ENCODE peak calls at places on chromosomes 4 and X, in eight cellular contexts. H is H9, N is SK-N-SH, J is A549, Q is GM23338, K is coronary artery, T is sigmoid colon, X is GM13977. D is an unnamed sample.

GRCh38 chrX:54640721-54641120 is 110.7 kb downstream of the GNL3L start:
- DNase-seq in J (no peak), X (no peak), T (no peak), Q (peak), N (no peak), H (no peak), K (no peak), D (no peak)

GRCh38 chr4:95213361-95213760 is 335.4 kb downstream of the UNC5C start:
- DNase-seq in T (no peak), J (no peak), K (no peak), X (no peak), Q (no peak), H (no peak), N (no peak), D (no peak)

GRCh38 chrX:50838820-50839600 is 25.0 kb upstream of the SHROOM4 start:
- DNase-seq in J (no peak), T (no peak), H (no peak), Q (no peak), K (no peak), X (no peak), N (no peak), D (no peak)

GRCh38 chr4:178275671-178276360 is 833.6 kb upstream of the AGA start:
- DNase-seq in N (peak), H (peak), K (no peak), T (no peak), X (no peak), Q (peak), J (peak), D (peak)

GRCh38 chr4:168076989-168077725 is 15.2 kb upstream of the ANXA10 start:
- DNase-seq in K (no peak), J (peak), T (no peak), X (peak), Q (peak), H (peak), N (peak), D (peak)

GRCh38 chr4:1050486-1051213 is 39.2 kb downstream of the FGFRL1 start:
- DNase-seq in Q (no peak), T (peak), J (no peak), N (peak), X (no peak), K (peak), H (peak), D (no peak)

GRCh38 chr4:15690020-15690809 is 8.6 kb downstream of the FAM200B start:
- DNase-seq in T (no peak), J (peak), X (no peak), H (no peak), N (no peak), K (no peak), Q (peak), D (no peak)

GRCh38 chr4:101393256-101393655 is 45.9 kb upstream of the PPP3CA start:
- DNase-seq in J (peak), T (no peak), X (no peak), H (no peak), Q (no peak), K (no peak), N (no peak), D (peak)

GRCh38 chr4:18171896-18172295 is 150.3 kb upstream of the LCORL start:
- DNase-seq in K (no peak), X (no peak), T (no peak), H (no peak), J (no peak), N (no peak), Q (no peak), D (no peak)

GRCh38 chrX:115260330-115260729 is 26.4 kb upstream of the LRCH2 start:
- DNase-seq in T (no peak), N (no peak), J (no peak), K (no peak), H (no peak), X (no peak), Q (no peak), D (no peak)

GRCh38 chr4:151822331-151822730 is 61.5 kb upstream of the GATB start:
- DNase-seq in H (no peak), X (no peak), N (no peak), T (no peak), J (no peak), K (no peak), Q (no peak), D (no peak)

GRCh38 chr4:829761-830655 is 4.1 kb upstream of the CPLX1 start:
- DNase-seq in K (no peak), T (peak), H (no peak), J (no peak), N (no peak), Q (no peak), X (no peak), D (no peak)

GRCh38 chr4:119962631-119963030 is 104.0 kb downstream of the MAD2L1 start:
- DNase-seq in J (no peak), Q (no peak), X (no peak), H (no peak), T (no peak), K (no peak), N (no peak), D (no peak)

GRCh38 chr4:85966308-85966882 is 393.5 kb downstream of the MAPK10 start:
- DNase-seq in K (no peak), N (no peak), J (no peak), X (no peak), T (no peak), H (no peak), Q (no peak), D (no peak)

GRCh38 chr4:85965529-85965928 is 394.3 kb downstream of the MAPK10 start:
- DNase-seq in J (no peak), T (no peak), N (no peak), Q (no peak), X (no peak), K (no peak), H (no peak), D (no peak)

GRCh38 chr4:85967872-85968271 is 392.0 kb downstream of the MAPK10 start:
- DNase-seq in Q (no peak), K (no peak), N (no peak), X (no peak), H (no peak), J (no peak), T (no peak), D (no peak)

GRCh38 chr4:85970535-85970934 is 389.3 kb downstream of the MAPK10 start:
- DNase-seq in N (no peak), J (no peak), T (no peak), H (no peak), Q (no peak), X (no peak), K (no peak), D (no peak)

GRCh38 chr4:85968945-85969830 is 390.7 kb downstream of the MAPK10 start:
- DNase-seq in H (no peak), J (peak), N (peak), Q (peak), X (peak), T (no peak), K (no peak), D (no peak)
- TF ChIP-seq CTCF in H (peak), J (peak), N (peak), Q (peak), X (peak), T (peak), K (no peak), D (peak)

GRCh38 chr4:4762909-4763814 is 96.3 kb upstream of the MSX1 start:
- DNase-seq in Q (peak), T (no peak), K (no peak), X (peak), N (peak), J (peak), H (peak), D (peak)

GRCh38 chr4:4762300-4762699 is 97.2 kb upstream of the MSX1 start:
- DNase-seq in X (no peak), K (no peak), H (no peak), N (no peak), Q (no peak), J (no peak), T (no peak), D (no peak)

GRCh38 chr4:4759883-4760282 is 99.6 kb upstream of the MSX1 start:
- DNase-seq in J (no peak), N (no peak), K (no peak), T (no peak), X (no peak), Q (no peak), H (no peak), D (no peak)

GRCh38 chr4:4759233-4759632 is 100.2 kb upstream of the MSX1 start:
- DNase-seq in T (no peak), Q (no peak), N (no peak), H (no peak), X (no peak), J (no peak), K (no peak), D (no peak)

DNA sequence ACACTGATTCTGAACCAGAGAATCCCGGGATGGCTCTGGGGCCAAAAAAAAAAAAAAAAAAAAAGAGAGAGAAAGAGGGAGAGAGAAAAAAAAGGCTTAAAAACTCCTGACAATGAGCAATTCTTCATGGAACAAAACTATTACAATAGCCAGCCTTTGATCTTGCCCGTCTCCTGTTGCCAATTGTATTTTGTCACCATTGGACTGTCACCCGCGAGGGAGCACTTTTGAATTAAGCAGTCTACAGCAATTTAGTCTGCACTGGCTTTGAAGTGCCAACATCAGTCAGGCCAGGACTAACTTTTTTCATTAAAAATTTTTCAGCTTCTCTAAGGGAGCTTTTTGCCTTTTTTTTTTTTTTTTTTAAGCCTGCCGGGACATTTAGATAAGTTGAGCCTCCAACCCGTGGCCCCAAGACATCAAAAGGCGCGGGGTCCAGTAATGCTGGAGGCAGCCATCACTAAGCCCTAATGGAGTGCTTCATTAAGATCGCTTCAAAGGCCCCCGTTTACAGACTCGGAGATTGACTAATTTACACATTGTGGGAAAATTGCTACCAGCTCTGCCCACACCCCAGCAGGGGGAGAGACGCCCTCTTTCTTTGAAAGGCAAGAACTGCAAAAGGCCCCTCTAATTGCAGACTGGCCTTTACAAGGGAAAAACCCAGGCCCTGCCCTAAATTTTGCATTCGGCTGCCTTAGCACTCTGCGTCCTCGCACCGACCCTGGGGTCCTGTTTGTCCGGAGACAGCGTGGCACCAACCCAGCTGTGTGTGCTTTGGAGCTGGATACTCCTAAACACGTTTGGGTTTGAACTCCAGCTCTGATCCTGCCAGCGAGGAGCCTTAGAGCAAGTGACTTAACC is 98.1 kb upstream of the MSX1 start:
- DNase-seq in X (peak), H (peak), K (no peak), N (peak), Q (peak), T (no peak), J (no peak), D (peak)
- TF ChIP-seq CTCF in X (peak), H (peak), K (no peak), N (no peak), Q (peak), T (no peak), J (no peak), D (no peak)

GRCh38 chrX:74423289-74423985 is 2.1 kb downstream of the SLC16A2 start:
- DNase-seq in J (no peak), X (no peak), K (no peak), H (peak), T (no peak), Q (peak), N (no peak), D (no peak)

GRCh38 chrX:74421181-74422028 is at the start of gene SLC16A2:
- DNase-seq in Q (peak), H (peak), K (peak), J (peak), T (peak), X (peak), N (peak), D (peak)

GRCh38 chrX:74422029-74422352 is 698 bp downstream of the SLC16A2 start:
- DNase-seq in N (peak), Q (peak), H (no peak), J (no peak), T (no peak), K (no peak), X (peak), D (no peak)

GRCh38 chrX:74420194-74421035 is 878 bp upstream of the SLC16A2 start:
- DNase-seq in J (peak), X (no peak), T (peak), H (peak), Q (peak), K (peak), N (peak), D (peak)

GRCh38 chrX:74422576-74423288 is 1.4 kb downstream of the SLC16A2 start:
- DNase-seq in T (peak), X (peak), H (peak), N (peak), K (peak), Q (peak), J (no peak), D (peak)
- TF ChIP-seq CTCF in T (no peak), X (no peak), H (peak), N (peak), K (no peak), Q (peak), J (no peak), D (no peak)

GRCh38 chr4:115675721-115676120 is 562.3 kb upstream of the NDST4 start:
- DNase-seq in T (no peak), Q (no peak), K (no peak), N (no peak), H (no peak), J (no peak), X (no peak), D (no peak)

GRCh38 chr4:115674485-115674884 is 561.1 kb upstream of the NDST4 start:
- DNase-seq in X (no peak), H (no peak), Q (no peak), N (no peak), K (no peak), T (no peak), J (no peak), D (no peak)

DNA sequence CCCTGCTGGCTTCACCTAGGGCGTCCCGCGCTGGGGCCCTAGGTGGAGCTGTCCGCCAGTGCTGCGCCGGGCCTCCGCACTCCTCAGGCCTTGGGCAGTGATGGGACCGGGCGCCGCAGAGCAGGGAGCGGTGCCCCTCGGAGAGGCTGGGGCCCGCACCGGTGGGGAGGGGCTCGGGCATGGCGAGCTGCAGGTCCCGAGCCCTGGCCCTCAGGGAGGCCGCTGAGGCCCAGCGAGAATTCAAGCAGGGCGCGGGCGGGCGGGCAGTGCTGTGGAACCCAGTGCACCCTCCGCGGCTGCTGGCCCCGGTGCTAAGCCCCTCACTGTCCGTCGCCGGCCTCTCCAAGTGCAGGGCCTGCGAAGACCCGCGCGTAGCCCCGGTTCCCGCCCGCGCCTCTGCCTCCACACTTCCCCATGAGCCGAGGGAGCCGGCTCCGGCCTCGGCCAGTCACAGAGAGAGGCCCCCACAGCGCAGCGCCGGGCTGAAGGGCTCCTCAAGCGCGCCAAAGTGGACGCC is 565.1 kb upstream of the NDST4 start:
- DNase-seq in T (no peak), J (no peak), K (no peak), H (peak), X (no peak), Q (peak), N (no peak), D (no peak)
- TF ChIP-seq CTCF in T (no peak), J (no peak), K (no peak), H (no peak), X (no peak), Q (peak), N (no peak), D (no peak)

GRCh38 chr4:99615210-99615834 is 40.7 kb downstream of the MTTP start:
- DNase-seq in Q (no peak), J (no peak), K (no peak), N (peak), X (no peak), H (no peak), T (peak), D (no peak)
- TF ChIP-seq CTCF in Q (peak), J (no peak), K (no peak), N (no peak), X (peak), H (no peak), T (peak), D (no peak)

GRCh38 chrX:141278306-141278705 is 36.0 kb upstream of the SPANXC start:
- DNase-seq in T (no peak), J (peak), Q (peak), X (no peak), H (peak), N (peak), K (no peak), D (peak)
- TF ChIP-seq CTCF in T (no peak), J (peak), Q (peak), X (peak), H (peak), N (peak), K (peak), D (no peak)

DNA sequence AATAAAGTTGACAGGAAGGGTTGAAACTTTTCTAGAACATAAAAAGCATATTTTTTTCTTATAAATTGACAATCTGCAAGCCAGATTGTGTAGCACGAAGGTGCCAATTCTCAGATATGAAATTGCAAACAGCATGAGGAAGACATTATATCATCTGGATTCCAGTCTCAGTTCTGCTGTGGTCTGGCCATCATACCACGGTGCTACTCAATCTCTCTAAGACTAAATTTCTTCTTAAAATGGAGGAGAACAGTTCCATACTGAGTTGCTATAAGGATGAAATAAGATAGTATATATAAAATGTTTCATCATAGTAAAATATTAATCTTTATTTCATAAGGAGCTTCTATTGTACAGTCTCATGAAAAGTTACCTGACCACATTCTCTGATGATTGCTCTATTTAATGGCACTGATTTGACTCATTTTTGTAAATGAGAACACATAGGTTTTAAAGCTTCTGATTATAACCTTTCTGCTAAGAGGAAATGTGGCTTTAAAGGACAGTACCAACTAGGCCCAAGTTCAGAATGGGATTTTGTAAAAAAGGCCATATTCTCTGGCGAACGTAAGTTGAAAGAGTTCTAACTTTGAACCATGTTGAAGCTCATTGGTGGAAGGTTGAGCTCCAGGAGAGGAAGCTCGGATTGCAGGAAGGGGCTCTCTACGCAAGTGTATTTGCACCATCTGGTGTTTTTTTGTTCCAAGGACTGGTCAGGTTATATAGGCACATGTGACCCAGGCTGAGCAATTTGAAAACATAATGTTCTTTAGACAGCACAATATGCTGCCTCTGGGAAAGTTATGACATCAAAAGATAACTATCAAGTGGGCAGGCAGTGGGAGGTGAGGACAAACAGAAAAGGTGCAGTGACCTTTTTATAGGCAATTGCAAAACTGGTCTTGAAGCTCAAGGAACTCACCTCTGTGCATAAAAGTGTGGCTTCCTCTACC is 128.1 kb downstream of the SHROOM3 start:
- DNase-seq in T (no peak), X (no peak), N (no peak), H (no peak), Q (no peak), J (no peak), K (no peak), D (peak)
- TF ChIP-seq CTCF in T (no peak), X (no peak), N (no peak), H (no peak), Q (peak), J (no peak), K (no peak), D (no peak)